ENCODE peak calls at places on chromosomes 3 and 15, in eight cellular contexts. M, C, G, Q, W, N, X and I are unnamed samples.

GRCh38 chr15:65913631-65914199 is 44.4 kb downstream of the RAB11A start:
- DNase-seq in W (no peak), M (no peak), G (no peak), Q (no peak), N (no peak), C (peak), X (no peak), I (no peak)

GRCh38 chr3:27632431-27633223 is 89.5 kb downstream of the EOMES start:
- DNase-seq in N (peak), G (peak), W (peak), X (no peak), Q (peak), C (peak), M (peak), I (no peak)

GRCh38 chr3:66428733-66429132 is 72.1 kb downstream of the LRIG1 start:
- DNase-seq in G (peak), C (peak), N (peak), Q (no peak), W (peak), M (peak), X (peak), I (peak)

GRCh38 chr3:149247025-149247710 is 25.5 kb upstream of the CP start:
- DNase-seq in G (no peak), W (peak), C (no peak), X (no peak), Q (no peak), M (peak), N (no peak), I (no peak)

GRCh38 chr15:57820119-57820518 is 113.6 kb downstream of the POLR2M start:
- DNase-seq in M (peak), N (no peak), G (peak), C (no peak), X (no peak), W (peak), Q (no peak), I (no peak)

GRCh38 chr3:120683213-120683612 is 1.2 kb upstream of the HGD start:
- DNase-seq in N (no peak), Q (no peak), C (no peak), G (no peak), W (no peak), X (no peak), M (no peak), I (no peak)

GRCh38 chr3:138727371-138727770 is 107.4 kb downstream of the PIK3CB start:
- DNase-seq in G (no peak), C (no peak), N (no peak), X (peak), W (no peak), Q (no peak), M (peak), I (no peak)

GRCh38 chr3:901953-902778 is 190.7 kb upstream of the CNTN6 start:
- DNase-seq in C (no peak), N (no peak), X (no peak), G (no peak), M (peak), Q (no peak), W (peak), I (no peak)

GRCh38 chr3:28243424-28244106 is 2.1 kb downstream of the CMC1 start:
- DNase-seq in N (no peak), G (no peak), X (no peak), M (no peak), W (no peak), C (no peak), Q (no peak), I (no peak)

GRCh38 chr3:159941043-159941994 is 47.3 kb upstream of the IL12A start:
- DNase-seq in Q (no peak), C (no peak), W (no peak), G (peak), N (no peak), X (no peak), M (no peak), I (no peak)

GRCh38 chr15:99706557-99707303 is 26.5 kb downstream of the LYSMD4 start:
- DNase-seq in G (no peak), X (no peak), Q (peak), C (no peak), W (no peak), N (no peak), M (no peak), I (no peak)

GRCh38 chr15:49038382-49038781 is 7.9 kb downstream of the SECISBP2L start:
- DNase-seq in C (no peak), M (peak), X (peak), G (no peak), W (peak), Q (no peak), N (no peak), I (no peak)

GRCh38 chr3:187571701-187572100 is 98.5 kb downstream of the SST start:
- DNase-seq in X (no peak), G (no peak), Q (no peak), N (no peak), W (no peak), M (no peak), C (no peak), I (no peak)

GRCh38 chr3:112464264-112464663 is 35.0 kb downstream of the BTLA start:
- DNase-seq in Q (no peak), X (no peak), M (no peak), W (peak), C (no peak), G (no peak), N (no peak), I (no peak)

GRCh38 chr15:71443538-71443937 is 328.3 kb downstream of the THSD4 start:
- DNase-seq in C (no peak), N (no peak), G (peak), Q (peak), X (peak), W (peak), M (peak), I (peak)

GRCh38 chr15:85289677-85290365 is 90.6 kb upstream of the AKAP13 start:
- DNase-seq in W (peak), Q (no peak), M (peak), X (no peak), G (no peak), N (no peak), C (no peak), I (peak)

GRCh38 chr3:138471481-138471880 is 37.1 kb downstream of the ESYT3 start:
- DNase-seq in M (no peak), X (no peak), Q (no peak), G (no peak), W (no peak), C (no peak), N (no peak), I (no peak)

GRCh38 chr15:32979710-32980109 is 214.8 kb downstream of the FMN1 start:
- DNase-seq in Q (no peak), N (no peak), W (peak), C (no peak), X (peak), G (peak), M (peak), I (no peak)

GRCh38 chr15:31004220-31004733 is 12.8 kb upstream of the MTMR10 start:
- DNase-seq in Q (no peak), N (no peak), G (no peak), X (peak), C (no peak), M (no peak), W (no peak), I (no peak)

GRCh38 chr3:69926385-69926784 is 73.1 kb upstream of the SAMMSON start:
- DNase-seq in W (no peak), Q (no peak), M (no peak), C (no peak), N (no peak), X (no peak), G (no peak), I (no peak)

GRCh38 chr15:44308415-44308814 is 19.9 kb downstream of the GOLM2 start:
- DNase-seq in C (no peak), M (no peak), X (no peak), N (no peak), W (no peak), Q (no peak), G (no peak), I (no peak)

GRCh38 chr3:117441851-117442250 is 732.3 kb downstream of the TUSC7 start:
- DNase-seq in W (no peak), C (no peak), M (no peak), N (no peak), G (no peak), Q (no peak), X (no peak), I (no peak)

GRCh38 chr3:48215876-48216275 is 7.4 kb upstream of the CAMP start:
- DNase-seq in W (peak), N (no peak), C (no peak), G (peak), Q (no peak), X (no peak), M (no peak), I (no peak)

GRCh38 chr3:69204315-69204957 is 82.0 kb upstream of the LMOD3 start:
- DNase-seq in N (no peak), C (no peak), M (no peak), X (no peak), Q (no peak), G (no peak), W (no peak), I (no peak)

GRCh38 chr3:56838441-56838840 is 36.7 kb upstream of the ARHGEF3 start:
- DNase-seq in W (no peak), M (no peak), N (no peak), X (no peak), Q (no peak), G (no peak), C (no peak), I (no peak)

GRCh38 chr15:95663156-95663831 is 667.2 kb upstream of the NR2F2 start:
- DNase-seq in G (peak), M (no peak), Q (no peak), W (peak), C (no peak), X (no peak), N (no peak), I (no peak)

GRCh38 chr3:355622-356021 is 159.1 kb downstream of the CHL1 start:
- DNase-seq in C (no peak), N (no peak), Q (no peak), X (peak), M (peak), G (no peak), W (peak), I (no peak)

GRCh38 chr3:12965999-12966846 is 107.0 kb downstream of the IQSEC1 start:
- DNase-seq in W (no peak), N (peak), M (no peak), C (peak), G (no peak), Q (no peak), X (no peak), I (no peak)

GRCh38 chr3:51887620-51888019 is 12.2 kb upstream of the IQCF5 start:
- DNase-seq in M (no peak), G (no peak), N (no peak), Q (no peak), W (no peak), C (no peak), X (no peak), I (no peak)

GRCh38 chr3:68866157-68866556 is 66.2 kb downstream of the TAFA4 start:
- DNase-seq in G (no peak), X (no peak), M (no peak), W (no peak), Q (no peak), N (no peak), C (no peak), I (no peak)

GRCh38 chr3:16917256-16917935 is 32.6 kb downstream of the PLCL2 start:
- DNase-seq in M (peak), W (no peak), G (peak), Q (no peak), X (no peak), N (no peak), C (no peak), I (no peak)

GRCh38 chr15:59191855-59192237 is 14.8 kb upstream of the LDHAL6B start:
- DNase-seq in G (peak), X (peak), W (peak), N (no peak), Q (no peak), M (peak), C (no peak), I (no peak)

GRCh38 chr3:76500746-76501275 is 539.1 kb upstream of the ROBO2 start:
- DNase-seq in X (no peak), N (no peak), G (peak), C (no peak), Q (no peak), M (no peak), W (no peak), I (no peak)

GRCh38 chr15:90818251-90819210 is 49.9 kb upstream of the FURIN start:
- DNase-seq in W (no peak), C (no peak), N (no peak), G (no peak), M (no peak), X (no peak), Q (peak), I (no peak)

GRCh38 chr15:56242576-56243116 is 1.0 kb downstream of the RFX7 start:
- DNase-seq in G (no peak), X (no peak), Q (no peak), M (peak), W (no peak), C (no peak), N (no peak), I (no peak)

GRCh38 chr3:120177151-120177550 is 82.9 kb upstream of the GSK3B start:
- DNase-seq in Q (no peak), X (peak), C (peak), W (peak), N (no peak), M (peak), G (peak), I (no peak)

DNA sequence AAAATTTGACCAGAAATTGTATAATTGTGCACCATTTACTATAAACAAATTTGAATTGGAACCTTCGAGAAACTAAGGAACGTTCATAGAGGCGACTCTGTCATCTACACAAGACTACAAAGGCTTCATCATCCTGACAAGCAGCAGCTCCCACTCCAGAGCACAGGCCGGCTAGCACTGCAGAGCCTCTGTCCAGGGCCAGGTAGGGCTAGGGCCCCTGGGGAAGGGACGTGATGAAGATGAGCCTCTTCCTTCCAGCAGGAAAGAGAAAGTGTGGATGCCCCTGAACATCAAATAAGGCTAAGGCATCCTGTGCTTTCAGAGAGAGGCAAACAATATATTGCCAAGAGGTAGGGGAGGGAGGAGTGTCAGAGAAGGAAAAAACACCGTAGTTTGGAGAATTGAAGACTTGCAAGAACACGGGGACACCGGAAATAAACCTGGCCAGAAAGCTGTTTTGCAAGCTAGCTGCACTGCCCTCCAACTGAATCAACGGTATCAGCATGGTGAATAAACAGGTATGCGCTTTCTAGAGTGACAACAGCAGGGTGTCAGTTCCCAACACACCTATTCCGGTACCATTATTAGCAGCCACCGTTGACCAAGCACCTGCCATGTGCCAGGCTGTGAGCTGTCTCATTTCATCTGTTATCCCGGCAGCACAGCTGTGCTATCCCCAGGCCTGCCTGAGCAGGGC is 12.4 kb downstream of the XXYLT1 start:
- DNase-seq in C (no peak), Q (no peak), W (no peak), G (no peak), X (no peak), N (no peak), M (no peak), I (no peak)
- H3K4me3 ChIP-seq in C (no peak), Q (no peak), W (no peak), G (no peak), X (no peak), N (peak), M (no peak), I (no peak)

DNA sequence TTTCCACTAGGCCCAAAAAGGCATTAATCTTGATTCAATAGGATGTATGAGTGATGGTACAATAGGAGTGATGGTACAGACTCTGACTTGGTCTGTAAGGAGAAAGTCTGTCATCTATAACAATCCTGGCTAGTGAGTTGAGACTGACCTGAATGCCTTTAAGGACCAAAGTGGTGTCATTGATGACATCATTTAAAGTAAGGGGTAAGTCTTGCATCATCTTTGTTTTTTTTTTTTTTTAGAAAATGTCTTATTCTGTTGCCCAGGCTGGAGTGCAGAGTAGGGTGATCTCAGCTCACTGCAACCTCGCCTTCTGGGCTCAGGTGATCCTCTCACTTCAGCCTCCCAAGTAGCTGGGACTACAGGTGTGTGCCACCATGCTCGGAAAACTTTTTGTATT is 5.6 kb upstream of the TMEM45A start:
- DNase-seq in X (no peak), M (no peak), C (no peak), G (no peak), N (no peak), W (no peak), Q (no peak), I (no peak)
- TF ChIP-seq CTCF in X (no peak), M (no peak), C (no peak), G (no peak), N (no peak), W (no peak), Q (no peak), I (no peak)

DNA sequence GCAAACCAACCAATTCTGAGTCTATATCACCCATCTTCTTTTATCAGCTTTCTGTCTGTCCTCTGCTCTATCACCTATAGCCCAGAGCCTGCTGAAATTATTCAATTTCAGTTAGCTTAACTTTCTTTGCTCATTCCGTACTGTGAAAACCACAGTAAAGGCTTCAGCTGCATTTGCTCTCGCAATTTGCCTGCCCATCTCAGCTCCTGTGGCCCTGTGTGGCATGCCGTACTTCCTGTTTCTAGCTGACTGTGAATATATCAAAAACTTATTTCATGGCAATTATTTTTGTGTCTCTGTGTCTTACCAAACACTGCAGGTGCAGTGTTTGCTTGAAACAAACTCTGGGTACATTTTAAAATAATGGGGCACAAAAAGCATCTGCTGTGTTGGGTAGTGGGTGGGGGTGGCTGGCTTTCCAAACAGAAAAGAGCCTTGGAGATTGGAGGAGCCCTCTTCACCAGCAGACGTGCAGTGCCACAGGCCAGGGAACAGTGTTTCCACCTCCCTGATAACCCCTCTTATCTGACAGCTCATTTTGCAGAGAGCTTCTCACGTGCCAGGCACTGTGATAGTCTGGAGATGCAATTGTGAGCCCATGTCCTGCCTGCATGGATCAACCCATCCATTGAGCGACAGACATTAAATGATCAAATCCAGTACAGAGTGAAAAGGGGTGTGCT is 45.2 kb downstream of the GASK1A start:
- DNase-seq in Q (peak), G (no peak), C (no peak), M (no peak), W (no peak), N (no peak), X (no peak), I (no peak)
- H3K4me3 ChIP-seq in Q (peak), G (no peak), C (no peak), M (no peak), W (no peak), N (no peak), X (no peak), I (no peak)

DNA sequence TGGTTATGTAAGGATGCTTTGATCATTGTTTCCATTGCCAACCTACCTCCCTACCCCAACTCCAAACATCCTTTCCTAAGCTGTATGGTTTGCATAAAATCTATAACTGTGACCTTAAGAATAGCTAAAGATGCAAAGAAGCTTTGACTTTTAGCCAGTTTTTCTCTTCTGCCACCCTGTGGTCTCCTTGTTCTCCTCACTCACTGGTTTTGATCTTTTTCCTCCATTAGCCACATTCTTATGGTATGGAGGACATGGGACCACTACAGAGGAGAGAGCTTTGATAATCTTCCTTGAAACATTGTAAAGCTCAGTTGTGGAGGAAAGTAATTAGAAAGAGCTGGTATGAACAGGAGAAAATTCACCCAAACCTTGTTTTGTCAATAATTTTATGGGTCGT is 115.9 kb downstream of the NEK11 start:
- DNase-seq in Q (no peak), C (no peak), M (no peak), G (no peak), N (no peak), X (no peak), W (peak), I (no peak)
- TF ChIP-seq CTCF in Q (no peak), C (no peak), M (peak), G (no peak), N (no peak), X (peak), W (no peak), I (peak)

DNA sequence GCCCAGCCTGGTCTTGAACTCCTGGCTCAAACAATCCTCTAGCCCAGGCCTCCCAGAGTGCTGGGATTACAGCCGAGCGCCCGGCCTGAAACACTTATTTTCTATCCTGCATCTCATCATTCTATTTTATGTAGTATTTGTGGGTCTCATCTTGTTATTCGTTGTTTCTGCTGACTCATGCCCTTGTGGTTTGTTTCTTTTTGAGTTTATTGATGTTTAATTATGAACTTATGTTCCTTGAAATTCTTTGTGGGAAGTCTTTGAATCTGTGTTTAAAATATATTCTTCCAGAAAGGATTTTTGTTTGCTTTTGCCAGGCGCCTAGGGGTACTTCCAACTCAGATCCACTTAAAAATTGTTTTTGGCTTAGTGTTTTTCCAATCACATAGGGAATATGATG is 78.3 kb upstream of the C15orf39 start:
- DNase-seq in Q (no peak), C (no peak), M (peak), X (peak), W (peak), G (peak), N (no peak), I (no peak)
- H3K4me3 ChIP-seq in Q (no peak), C (no peak), M (no peak), X (no peak), W (no peak), G (no peak), N (no peak), I (no peak)

DNA sequence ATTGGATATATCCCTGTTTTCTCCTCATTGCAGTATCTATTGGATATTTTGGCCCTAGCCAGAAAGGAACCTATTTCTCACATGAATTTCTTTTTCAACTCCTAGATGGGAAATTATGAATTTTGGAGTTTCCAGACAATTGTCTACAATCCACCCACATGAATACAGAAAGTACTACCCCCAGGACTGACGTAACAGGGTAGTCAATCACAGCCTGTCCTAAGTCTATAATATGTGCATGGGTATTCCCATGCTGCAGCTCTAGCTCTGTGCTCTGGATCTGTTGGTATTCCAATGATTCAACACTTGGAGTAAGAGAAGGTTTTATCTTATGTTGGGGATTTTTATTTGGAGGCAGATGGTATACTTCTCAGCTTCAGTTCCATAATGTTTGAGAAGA is 393.1 kb upstream of the ARRDC4 start:
- DNase-seq in X (no peak), Q (no peak), N (no peak), G (no peak), C (no peak), W (no peak), M (no peak), I (no peak)
- TF ChIP-seq CTCF in X (no peak), Q (no peak), N (no peak), G (no peak), C (no peak), W (no peak), M (no peak), I (no peak)